ENCODE peak calls at places on chromosomes 16 and 17, in ten cellular contexts. K is caudate nucleus; Z is PC-3; D is ovary; O is CD4-positive, alpha-beta memory T cell; S is mesendoderm; A is CD8-positive, alpha-beta T cell; J is breast epithelium; X is brain microvascular endothelial cell; R is CD4-positive, CD25-positive, alpha-beta regulatory T cell. E is an unnamed sample.

GRCh38 chr17:8665681-8666080 is 35.2 kb upstream of the MYH10 start:
- DNase-seq in K (no peak), Z (no peak), D (no peak), O (no peak), S (no peak), A (no peak), J (no peak), X (no peak), R (no peak), E (no peak)

GRCh38 chr17:72764632-72765041 is 327.9 kb downstream of the SLC39A11 start:
- DNase-seq in K (no peak), Z (peak), D (no peak), O (no peak), S (no peak), A (no peak), J (no peak), X (peak), R (no peak), E (no peak)

GRCh38 chr17:27396941-27397340 is 59.3 kb upstream of the KSR1 start:
- DNase-seq in K (no peak), Z (peak), D (no peak), O (no peak), S (no peak), A (no peak), J (no peak), X (no peak), R (no peak), E (no peak)

GRCh38 chr17:57916925-57917858 is 38.0 kb downstream of the CUEDC1 start:
- DNase-seq in K (peak), Z (peak), D (no peak), O (peak), S (peak), A (peak), J (no peak), X (no peak), R (peak), E (no peak)

GRCh38 chr17:79938696-79939435 is 96.8 kb downstream of the TBC1D16 start:
- DNase-seq in K (no peak), Z (no peak), D (no peak), O (no peak), S (no peak), A (no peak), J (no peak), X (no peak), R (no peak), E (no peak)

GRCh38 chr16:16868727-16869126 is 489.8 kb downstream of the NPIPA7 start:
- DNase-seq in K (no peak), Z (no peak), D (no peak), O (no peak), S (peak), A (no peak), J (no peak), X (no peak), R (no peak), E (no peak)

GRCh38 chr16:76035689-76036088 is 241.5 kb upstream of the CNTNAP4 start:
- DNase-seq in K (no peak), Z (peak), D (no peak), O (no peak), S (peak), A (no peak), J (no peak), X (no peak), R (no peak), E (no peak)

GRCh38 chr17:50953831-50954601 is 87.9 kb upstream of the TOB1 start:
- DNase-seq in K (peak), Z (no peak), D (peak), O (no peak), S (peak), A (no peak), J (no peak), X (peak), R (no peak), E (peak)

GRCh38 chr17:61770752-61771533 is 92.4 kb downstream of the BRIP1 start:
- DNase-seq in K (no peak), Z (no peak), D (no peak), O (no peak), S (no peak), A (no peak), J (no peak), X (no peak), R (no peak), E (no peak)

GRCh38 chr17:44585315-44585714 is 28.0 kb downstream of the FZD2 start:
- DNase-seq in K (no peak), Z (no peak), D (no peak), O (no peak), S (peak), A (no peak), J (no peak), X (no peak), R (no peak), E (no peak)

GRCh38 chr17:28983286-28984240 is 22.3 kb downstream of the SEZ6 start:
- DNase-seq in K (peak), Z (no peak), D (no peak), O (no peak), S (peak), A (no peak), J (no peak), X (no peak), R (no peak), E (no peak)

GRCh38 chr16:23590181-23590580 is 5.9 kb downstream of the NDUFAB1 start:
- DNase-seq in K (no peak), Z (no peak), D (no peak), O (no peak), S (no peak), A (no peak), J (no peak), X (no peak), R (no peak), E (no peak)

GRCh38 chr16:23584186-23585076 is 11.7 kb downstream of the NDUFAB1 start:
- DNase-seq in K (no peak), Z (no peak), D (no peak), O (no peak), S (no peak), A (no peak), J (no peak), X (no peak), R (no peak), E (no peak)

GRCh38 chr16:23581746-23582145 is 14.4 kb downstream of the NDUFAB1 start:
- DNase-seq in K (no peak), Z (no peak), D (no peak), O (no peak), S (no peak), A (no peak), J (no peak), X (no peak), R (no peak), E (no peak)

DNA sequence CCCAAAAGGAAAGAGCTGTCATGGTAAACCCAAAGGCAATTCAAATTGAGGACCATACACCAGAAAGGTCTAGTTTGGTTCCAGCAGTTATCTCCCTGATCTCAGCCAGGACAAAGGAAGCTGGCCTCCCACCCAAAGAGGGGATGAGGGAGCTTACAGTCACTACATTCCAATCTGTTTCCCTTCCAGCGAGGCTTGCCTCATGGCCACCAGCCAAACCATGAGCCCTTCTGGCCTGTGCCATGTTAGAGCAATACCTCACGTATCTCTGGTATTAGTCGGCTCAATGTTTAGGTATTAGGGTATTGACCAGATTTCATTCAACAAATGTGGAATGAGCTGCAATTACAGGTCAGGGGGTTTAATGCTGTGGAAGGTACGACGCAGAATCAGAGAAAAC is 8.4 kb downstream of the NDUFAB1 start:
- DNase-seq in K (no peak), Z (peak), D (no peak), O (no peak), S (peak), A (no peak), J (no peak), X (peak), R (no peak), E (no peak)
- H3K27ac ChIP-seq in K (no peak), Z (no peak), D (no peak), O (no peak), S (no peak), A (no peak), J (no peak), X (peak), R (no peak), E (no peak)

GRCh38 chr16:86505899-86506864 is 4.1 kb upstream of the FOXF1 start:
- DNase-seq in K (no peak), Z (no peak), D (no peak), O (no peak), S (no peak), A (no peak), J (no peak), X (no peak), R (no peak), E (no peak)
- H3K27ac ChIP-seq in K (no peak), Z (no peak), D (no peak), O (no peak), S (no peak), A (no peak), J (no peak), X (no peak), R (no peak), E (no peak)

GRCh38 chr16:3152273-3153076 is 17.6 kb downstream of the ZNF213 start:
- DNase-seq in K (peak), Z (peak), D (peak), O (peak), S (peak), A (peak), J (peak), X (peak), R (peak), E (no peak)
- H3K27ac ChIP-seq in K (peak), Z (no peak), D (peak), O (peak), S (no peak), A (no peak), J (peak), X (no peak), R (peak), E (peak)

DNA sequence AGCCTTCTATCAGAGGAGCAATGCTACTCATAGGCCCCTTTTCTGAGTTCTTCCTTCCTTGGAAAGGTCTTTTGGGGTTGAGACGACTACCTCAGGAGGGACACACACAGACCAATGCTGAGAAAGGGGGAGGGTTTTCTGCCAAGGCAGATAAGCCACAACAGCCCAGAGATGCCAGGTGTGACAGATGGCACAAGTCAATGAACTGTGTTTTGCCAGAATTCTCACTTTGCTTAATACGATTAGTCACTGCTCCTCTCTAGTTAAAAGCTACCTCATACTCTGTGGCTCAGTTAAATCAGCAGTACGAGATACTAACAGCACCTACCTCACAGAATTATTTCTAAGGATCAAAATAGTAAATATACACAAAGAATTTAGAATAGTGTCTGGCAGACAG is 8.0 kb downstream of the BRD7 start:
- DNase-seq in K (no peak), Z (no peak), D (no peak), O (no peak), S (peak), A (no peak), J (no peak), X (no peak), R (no peak), E (no peak)
- H3K27ac ChIP-seq in K (no peak), Z (peak), D (no peak), O (no peak), S (no peak), A (no peak), J (peak), X (no peak), R (no peak), E (peak)

GRCh38 chr16:14632693-14633569 is at the start of gene BFAR:
- DNase-seq in K (peak), Z (peak), D (peak), O (peak), S (peak), A (peak), J (peak), X (peak), R (peak), E (peak)

GRCh38 chr16:14629612-14629918 is 495 bp downstream of the PARN start:
- DNase-seq in K (no peak), Z (no peak), D (no peak), O (no peak), S (peak), A (no peak), J (no peak), X (no peak), R (no peak), E (no peak)

GRCh38 chr16:14629919-14630619 is at the start of gene PARN:
- DNase-seq in K (peak), Z (peak), D (peak), O (peak), S (peak), A (peak), J (peak), X (peak), R (peak), E (peak)

GRCh38 chr16:14635394-14636145 is 2.8 kb downstream of the BFAR start:
- DNase-seq in K (no peak), Z (no peak), D (no peak), O (no peak), S (no peak), A (no peak), J (no peak), X (no peak), R (no peak), E (no peak)

GRCh38 chr16:14634389-14634725 is 1.6 kb downstream of the BFAR start:
- DNase-seq in K (no peak), Z (no peak), D (no peak), O (no peak), S (no peak), A (no peak), J (no peak), X (no peak), R (no peak), E (no peak)
- H3K27ac ChIP-seq in K (no peak), Z (no peak), D (no peak), O (peak), S (no peak), A (peak), J (peak), X (no peak), R (peak), E (no peak)

E was measured in epithelial cell of prostate.